ENCODE peak calls at places on chromosomes 3 and 15, in ten cellular contexts. D, Z, O, M, F, N, R, A, W and B are unnamed samples.

GRCh38 chr3:194731496-194732073 is 45.9 kb downstream of the FAM43A start:
- DNase-seq in D (no peak), N (no peak), R (no peak), M (no peak), Z (no peak), F (no peak), O (no peak), W (no peak), A (no peak), B (no peak)

GRCh38 chr3:148606979-148607378 is 90.7 kb upstream of the AGTR1 start:
- DNase-seq in N (no peak), Z (no peak), O (no peak), W (no peak), R (no peak), D (no peak), A (no peak), F (no peak), M (no peak), B (no peak)

GRCh38 chr3:158847466-158847849 is 45.6 kb downstream of the MFSD1 start:
- DNase-seq in D (no peak), F (peak), A (no peak), W (no peak), R (no peak), N (no peak), Z (no peak), M (no peak), O (no peak), B (no peak)

GRCh38 chr3:14322001-14322400 is 80.4 kb upstream of the SLC6A6 start:
- DNase-seq in M (no peak), O (no peak), A (no peak), N (peak), W (no peak), R (no peak), D (no peak), F (no peak), Z (no peak), B (no peak)

GRCh38 chr15:32838338-32838737 is 120.5 kb downstream of the GREM1 start:
- DNase-seq in A (peak), R (no peak), O (no peak), D (no peak), Z (peak), W (no peak), M (no peak), N (no peak), F (no peak), B (no peak)

GRCh38 chr3:149216195-149216869 is 5.3 kb downstream of the CP start:
- DNase-seq in D (no peak), R (no peak), Z (no peak), O (no peak), W (no peak), F (no peak), N (no peak), A (no peak), M (no peak), B (no peak)

GRCh38 chr3:119145500-119146167 is at the start of gene TEX55:
- DNase-seq in A (peak), Z (peak), F (peak), W (no peak), R (peak), O (no peak), N (peak), D (no peak), M (no peak), B (no peak)

GRCh38 chr15:83207622-83208356 is at the start of gene HDGFL3:
- DNase-seq in F (peak), D (no peak), A (peak), O (peak), Z (peak), M (peak), N (peak), R (no peak), W (peak), B (peak)

GRCh38 chr15:53472883-53473282 is 286.6 kb downstream of the WDR72 start:
- DNase-seq in A (no peak), Z (no peak), N (no peak), D (no peak), O (no peak), W (no peak), M (no peak), R (no peak), F (no peak), B (no peak)

GRCh38 chr3:179071161-179071568 is 444 bp downstream of the ZMAT3 start:
- DNase-seq in F (peak), O (no peak), Z (no peak), W (peak), A (no peak), M (no peak), R (no peak), N (peak), D (peak), B (peak)

GRCh38 chr3:182785756-182786155 is 7.5 kb upstream of the ATP11B start:
- DNase-seq in Z (no peak), R (no peak), F (no peak), D (no peak), N (no peak), O (no peak), W (no peak), M (no peak), A (no peak), B (no peak)

GRCh38 chr3:135869439-135870105 is 96.0 kb upstream of the PPP2R3A start:
- DNase-seq in A (no peak), W (no peak), F (peak), Z (no peak), R (no peak), D (no peak), N (peak), M (no peak), O (no peak), B (no peak)

GRCh38 chr15:41908681-41909461 is 15.0 kb upstream of the SPTBN5 start:
- DNase-seq in M (no peak), D (no peak), R (no peak), W (no peak), A (no peak), F (no peak), O (no peak), Z (no peak), N (no peak), B (no peak)

GRCh38 chr3:139639662-139640061 is 38.1 kb downstream of the NMNAT3 start:
- DNase-seq in N (no peak), O (no peak), D (no peak), Z (no peak), W (no peak), R (no peak), A (no peak), M (no peak), F (no peak), B (no peak)

GRCh38 chr15:29939404-29939803 is 117.1 kb upstream of the TJP1 start:
- DNase-seq in N (no peak), A (no peak), R (no peak), O (no peak), F (peak), Z (no peak), D (no peak), M (no peak), W (no peak), B (no peak)

GRCh38 chr15:49041406-49041805 is 4.8 kb downstream of the SECISBP2L start:
- DNase-seq in M (no peak), F (no peak), Z (no peak), N (no peak), R (no peak), D (no peak), O (no peak), A (no peak), W (no peak), B (no peak)

GRCh38 chr15:83092309-83092976 is 15.0 kb upstream of the TM6SF1 start:
- DNase-seq in O (no peak), N (peak), D (no peak), Z (no peak), R (no peak), A (no peak), F (peak), M (no peak), W (no peak), B (no peak)

GRCh38 chr3:128438488-128439072 is 28.1 kb downstream of the DNAJB8 start:
- DNase-seq in M (no peak), D (no peak), N (no peak), W (no peak), Z (no peak), R (no peak), A (no peak), F (no peak), O (no peak), B (no peak)

GRCh38 chr3:189262746-189263145 is 91.0 kb downstream of the TPRG1 start:
- DNase-seq in R (no peak), N (no peak), Z (no peak), M (no peak), F (no peak), W (no peak), O (no peak), A (no peak), D (no peak), B (no peak)

GRCh38 chr3:195042741-195043611 is 228.0 kb downstream of the XXYLT1 start:
- DNase-seq in Z (no peak), A (no peak), F (peak), N (no peak), W (no peak), O (no peak), D (no peak), R (no peak), M (no peak), B (no peak)

GRCh38 chr15:93081399-93081798 is 7.6 kb downstream of the RGMA start:
- DNase-seq in M (no peak), A (no peak), O (no peak), N (no peak), D (no peak), F (no peak), R (no peak), Z (no peak), W (no peak), B (no peak)

GRCh38 chr3:9688961-9689360 is 14.7 kb upstream of the CPNE9 start:
- DNase-seq in W (no peak), N (no peak), A (no peak), F (no peak), Z (no peak), D (no peak), M (no peak), O (no peak), R (no peak), B (no peak)

GRCh38 chr3:33331414-33331813 is 54.2 kb downstream of the FBXL2 start:
- DNase-seq in W (no peak), O (no peak), D (no peak), F (no peak), R (no peak), N (no peak), M (no peak), A (no peak), Z (no peak), B (no peak)

GRCh38 chr15:64452988-64453688 is 7.2 kb upstream of the ZNF609 start:
- DNase-seq in R (no peak), N (no peak), D (no peak), W (no peak), A (no peak), M (peak), O (no peak), Z (peak), F (no peak), B (no peak)

GRCh38 chr3:160401301-160402095 is 2.0 kb downstream of the SMC4 start:
- DNase-seq in A (no peak), W (no peak), F (peak), M (no peak), D (no peak), N (peak), R (no peak), Z (no peak), O (no peak), B (no peak)

GRCh38 chr3:104805508-104805907 is 561.2 kb upstream of the ALCAM start:
- DNase-seq in M (no peak), D (no peak), R (no peak), A (no peak), N (no peak), F (no peak), W (no peak), Z (no peak), O (no peak), B (no peak)

GRCh38 chr3:15637131-15637951 is 35.8 kb downstream of the BTD start:
- DNase-seq in O (no peak), A (no peak), D (no peak), W (no peak), Z (no peak), F (no peak), N (no peak), R (no peak), M (no peak), B (no peak)

GRCh38 chr3:88003115-88003755 is 55.6 kb downstream of the CGGBP1 start:
- DNase-seq in Z (no peak), N (peak), R (no peak), D (no peak), O (peak), A (no peak), M (no peak), W (no peak), F (peak), B (no peak)

GRCh38 chr3:147431746-147432145 is 22.6 kb downstream of the ZIC1 start:
- DNase-seq in M (no peak), D (no peak), Z (no peak), F (no peak), O (no peak), N (no peak), W (no peak), R (no peak), A (no peak), B (no peak)

GRCh38 chr3:152403632-152404066 is 134.9 kb downstream of the MBNL1 start:
- DNase-seq in R (no peak), N (no peak), M (no peak), F (no peak), O (no peak), A (peak), D (no peak), Z (peak), W (no peak), B (no peak)

GRCh38 chr3:47227678-47228077 is 54.9 kb downstream of the KIF9 start:
- DNase-seq in W (no peak), R (no peak), M (peak), N (no peak), A (no peak), F (no peak), Z (no peak), D (no peak), O (no peak), B (no peak)

GRCh38 chr15:90905306-90906180 is 2.4 kb downstream of the MAN2A2 start:
- DNase-seq in F (no peak), R (no peak), Z (no peak), W (no peak), D (no peak), N (no peak), O (no peak), A (no peak), M (no peak), B (no peak)

GRCh38 chr15:59224474-59224873 is 17.8 kb downstream of the LDHAL6B start:
- DNase-seq in W (no peak), A (no peak), O (no peak), D (no peak), F (no peak), R (no peak), Z (no peak), M (no peak), N (no peak), B (no peak)

GRCh38 chr15:71145648-71146047 is 30.4 kb downstream of the THSD4 start:
- DNase-seq in F (no peak), D (no peak), R (no peak), N (no peak), Z (no peak), O (no peak), W (no peak), A (no peak), M (no peak), B (no peak)

GRCh38 chr15:43465105-43465504 is 27.9 kb downstream of the TP53BP1 start:
- DNase-seq in O (no peak), W (no peak), A (no peak), N (peak), F (peak), R (no peak), Z (no peak), D (no peak), M (no peak), B (no peak)

GRCh38 chr3:123143669-123144411 is 57.9 kb upstream of the SEC22A start:
- DNase-seq in F (peak), D (no peak), R (peak), Z (no peak), M (no peak), A (no peak), O (no peak), N (peak), W (no peak), B (no peak)

GRCh38 chr3:185983495-185984141 is 45.8 kb upstream of the TRA2B start:
- DNase-seq in D (peak), M (peak), N (peak), F (peak), Z (peak), W (peak), R (peak), A (peak), O (peak), B (peak)

GRCh38 chr3:126450744-126451143 is 24.9 kb downstream of the ZXDC start:
- DNase-seq in D (no peak), A (no peak), O (no peak), R (no peak), M (no peak), Z (no peak), F (no peak), N (no peak), W (no peak), B (no peak)